ENCODE peak calls at places on chromosome 21, in ten cellular contexts. O, F, P, V, Q, Y, X, C, E and N are unnamed samples.

GRCh38 chr21:17441370-17441769 is 71.5 kb upstream of the CXADR start:
- DNase-seq in O (no peak), F (peak), P (no peak), V (no peak), Q (no peak), Y (no peak), X (no peak), C (no peak), E (no peak), N (no peak)

GRCh38 chr21:32955307-32955937 is 70.3 kb upstream of the OLIG2 start:
- DNase-seq in O (no peak), F (no peak), P (no peak), V (no peak), Q (no peak), Y (no peak), X (no peak), C (no peak), E (no peak), N (no peak)

GRCh38 chr21:32520885-32521735 is 64.2 kb downstream of the TCP10L start:
- DNase-seq in O (peak), F (peak), P (no peak), V (peak), Q (no peak), Y (no peak), X (peak), C (peak), E (peak), N (no peak)

GRCh38 chr21:28447453-28447852 is 545.2 kb downstream of the LTN1 start:
- DNase-seq in O (no peak), F (no peak), P (no peak), V (no peak), Q (no peak), Y (no peak), X (no peak), C (peak), E (peak), N (no peak)

GRCh38 chr21:16162953-16163352 is 433.2 kb downstream of the USP25 start:
- DNase-seq in O (no peak), F (no peak), P (no peak), V (no peak), Q (no peak), Y (no peak), X (no peak), C (no peak), E (no peak), N (no peak)

GRCh38 chr21:37452222-37452621 is 85.6 kb downstream of the DYRK1A start:
- DNase-seq in O (no peak), F (peak), P (no peak), V (peak), Q (no peak), Y (no peak), X (no peak), C (peak), E (peak), N (no peak)

GRCh38 chr21:34311561-34312330 is 52.1 kb upstream of the KCNE2 start:
- DNase-seq in O (no peak), F (peak), P (no peak), V (no peak), Q (no peak), Y (no peak), X (no peak), C (no peak), E (peak), N (no peak)

GRCh38 chr21:32914424-32915070 is 111.2 kb upstream of the OLIG2 start:
- DNase-seq in O (no peak), F (no peak), P (no peak), V (no peak), Q (no peak), Y (no peak), X (no peak), C (no peak), E (no peak), N (no peak)

GRCh38 chr21:45981641-45982255 is at the start of gene COL6A1:
- DNase-seq in O (peak), F (no peak), P (peak), V (peak), Q (peak), Y (peak), X (peak), C (peak), E (peak), N (no peak)

GRCh38 chr21:41816583-41817165 is 49.8 kb upstream of the RIPK4 start:
- DNase-seq in O (peak), F (peak), P (peak), V (peak), Q (peak), Y (peak), X (peak), C (peak), E (peak), N (peak)

GRCh38 chr21:16084776-16085364 is 355.1 kb downstream of the USP25 start:
- DNase-seq in O (no peak), F (no peak), P (no peak), V (peak), Q (no peak), Y (no peak), X (no peak), C (peak), E (peak), N (no peak)

GRCh38 chr21:42187976-42188653 is 30.8 kb upstream of the ABCG1 start:
- DNase-seq in O (no peak), F (no peak), P (peak), V (peak), Q (no peak), Y (peak), X (no peak), C (peak), E (peak), N (no peak)

GRCh38 chr21:44789880-44790279 is 11.7 kb downstream of the UBE2G2 start:
- DNase-seq in O (no peak), F (no peak), P (no peak), V (peak), Q (no peak), Y (no peak), X (no peak), C (peak), E (peak), N (no peak)

GRCh38 chr21:43645414-43645891 is 13.8 kb downstream of the HSF2BP start:
- DNase-seq in O (no peak), F (peak), P (no peak), V (peak), Q (peak), Y (no peak), X (no peak), C (peak), E (peak), N (no peak)

GRCh38 chr21:16169102-16169511 is 439.3 kb downstream of the USP25 start:
- DNase-seq in O (no peak), F (no peak), P (no peak), V (no peak), Q (no peak), Y (no peak), X (no peak), C (peak), E (peak), N (no peak)

GRCh38 chr21:19913995-19914394 is 1084.2 kb upstream of the NCAM2 start:
- DNase-seq in O (no peak), F (no peak), P (no peak), V (no peak), Q (no peak), Y (no peak), X (no peak), C (no peak), E (no peak), N (no peak)

GRCh38 chr21:45864436-45864835 is 117.1 kb upstream of the COL6A1 start:
- DNase-seq in O (no peak), F (no peak), P (no peak), V (no peak), Q (no peak), Y (no peak), X (no peak), C (peak), E (peak), N (no peak)

GRCh38 chr21:37412603-37413360 is 46.2 kb downstream of the DYRK1A start:
- DNase-seq in O (no peak), F (no peak), P (no peak), V (no peak), Q (no peak), Y (no peak), X (no peak), C (peak), E (peak), N (no peak)

GRCh38 chr21:46397993-46398392 is 60.7 kb upstream of the DIP2A start:
- DNase-seq in O (no peak), F (no peak), P (no peak), V (no peak), Q (no peak), Y (no peak), X (peak), C (no peak), E (no peak), N (no peak)

GRCh38 chr21:28396421-28396820 is 596.3 kb downstream of the LTN1 start:
- DNase-seq in O (no peak), F (no peak), P (no peak), V (no peak), Q (no peak), Y (no peak), X (no peak), C (no peak), E (no peak), N (no peak)

GRCh38 chr21:46202592-46203202 is 18.4 kb upstream of the SPATC1L start:
- DNase-seq in O (no peak), F (no peak), P (no peak), V (no peak), Q (no peak), Y (no peak), X (peak), C (no peak), E (no peak), N (no peak)

GRCh38 chr21:45041984-45042663 is 32.3 kb upstream of the ADARB1 start:
- DNase-seq in O (no peak), F (no peak), P (no peak), V (no peak), Q (no peak), Y (no peak), X (no peak), C (no peak), E (no peak), N (no peak)

GRCh38 chr21:42061866-42062542 is 9.1 kb upstream of the UMODL1 start:
- DNase-seq in O (no peak), F (no peak), P (peak), V (no peak), Q (no peak), Y (no peak), X (no peak), C (no peak), E (no peak), N (no peak)

GRCh38 chr21:33947451-33948095 is 32.0 kb upstream of the ATP5PO start:
- DNase-seq in O (peak), F (no peak), P (peak), V (peak), Q (peak), Y (no peak), X (peak), C (peak), E (peak), N (peak)

GRCh38 chr21:29938968-29939858 is 583 bp downstream of the GRIK1 start:
- DNase-seq in O (no peak), F (peak), P (no peak), V (peak), Q (peak), Y (no peak), X (peak), C (no peak), E (no peak), N (no peak)

GRCh38 chr21:16007933-16008332 is 278.2 kb downstream of the USP25 start:
- DNase-seq in O (no peak), F (no peak), P (no peak), V (no peak), Q (no peak), Y (no peak), X (no peak), C (no peak), E (no peak), N (no peak)

GRCh38 chr21:36694593-36695282 is 4.2 kb upstream of the SIM2 start:
- DNase-seq in O (no peak), F (no peak), P (no peak), V (peak), Q (peak), Y (no peak), X (no peak), C (no peak), E (no peak), N (no peak)

GRCh38 chr21:42010507-42011493 is 640 bp upstream of the ZBTB21 start:
- DNase-seq in O (no peak), F (peak), P (peak), V (peak), Q (peak), Y (peak), X (peak), C (peak), E (no peak), N (no peak)

GRCh38 chr21:17673261-17674020 is 60.7 kb upstream of the BTG3 start:
- DNase-seq in O (no peak), F (no peak), P (no peak), V (no peak), Q (no peak), Y (no peak), X (no peak), C (peak), E (peak), N (no peak)

GRCh38 chr21:32367158-32367557 is 25.7 kb downstream of the URB1 start:
- DNase-seq in O (no peak), F (no peak), P (no peak), V (no peak), Q (no peak), Y (no peak), X (no peak), C (peak), E (no peak), N (no peak)

GRCh38 chr21:45076245-45076661 is 1.9 kb downstream of the ADARB1 start:
- DNase-seq in O (no peak), F (no peak), P (no peak), V (no peak), Q (no peak), Y (no peak), X (no peak), C (peak), E (no peak), N (no peak)

GRCh38 chr21:35223480-35224156 is 174.5 kb upstream of the RUNX1 start:
- DNase-seq in O (no peak), F (peak), P (no peak), V (no peak), Q (no peak), Y (no peak), X (no peak), C (no peak), E (no peak), N (no peak)

GRCh38 chr21:45262616-45263015 is 25.1 kb downstream of the POFUT2 start:
- DNase-seq in O (peak), F (no peak), P (no peak), V (peak), Q (no peak), Y (no peak), X (no peak), C (no peak), E (no peak), N (no peak)

GRCh38 chr21:42309753-42310213 is 5.4 kb downstream of the TFF3 start:
- DNase-seq in O (peak), F (peak), P (peak), V (peak), Q (peak), Y (peak), X (no peak), C (no peak), E (peak), N (peak)

GRCh38 chr21:36910581-36911307 is 55.7 kb downstream of the HLCS start:
- DNase-seq in O (no peak), F (no peak), P (no peak), V (no peak), Q (no peak), Y (no peak), X (no peak), C (peak), E (peak), N (no peak)

GRCh38 chr21:32456497-32456918 is 44.0 kb downstream of the EVA1C start:
- DNase-seq in O (peak), F (no peak), P (no peak), V (peak), Q (no peak), Y (no peak), X (no peak), C (peak), E (peak), N (no peak)